ENCODE peak calls at places on chromosome 15, in four cellular contexts. L, R, W and I are unnamed samples.

GRCh38 chr15:47404877-47405276 is 312.4 kb upstream of the SEMA6D start:
- DNase-seq in L (no peak), R (no peak), W (no peak), I (no peak)

GRCh38 chr15:99059010-99059981 is 45.6 kb upstream of the SYNM start:
- DNase-seq in L (peak; percentile 67), R (peak; percentile 67), W (peak; percentile 70), I (peak; percentile 87)

GRCh38 chr15:71182522-71182921 is 67.3 kb downstream of the THSD4 start:
- DNase-seq in L (no peak), R (no peak), W (no peak), I (no peak)

GRCh38 chr15:80404719-80405553 is 754 bp downstream of the ARNT2 start:
- DNase-seq in L (peak; percentile 37), R (no peak), W (peak; percentile 9), I (peak; percentile 39)

GRCh38 chr15:29377141-29377540 is 107.5 kb upstream of the NSMCE3 start:
- DNase-seq in L (no peak), R (no peak), W (no peak), I (no peak)

GRCh38 chr15:94877833-94878232 is 646.5 kb downstream of the MCTP2 start:
- DNase-seq in L (no peak), R (no peak), W (no peak), I (no peak)

GRCh38 chr15:90598053-90598577 is 68.4 kb downstream of the CRTC3 start:
- DNase-seq in L (no peak), R (peak; percentile 79), W (peak; percentile 26), I (peak; percentile 22)

GRCh38 chr15:70632981-70633380 is 130.4 kb downstream of the UACA start:
- DNase-seq in L (no peak), R (no peak), W (no peak), I (no peak)

GRCh38 chr15:70936326-70936725 is 43.7 kb downstream of the LRRC49 start:
- DNase-seq in L (no peak), R (no peak), W (no peak), I (no peak)

GRCh38 chr15:41561777-41562145 is 2.7 kb downstream of the TYRO3 start:
- DNase-seq in L (no peak), R (no peak), W (no peak), I (no peak)

GRCh38 chr15:27121672-27122071 is 150.7 kb downstream of the GABRG3 start:
- DNase-seq in L (no peak), R (no peak), W (no peak), I (no peak)

GRCh38 chr15:62503451-62503850 is 338.4 kb upstream of the C2CD4B start:
- DNase-seq in L (no peak), R (no peak), W (no peak), I (peak; percentile 74)

GRCh38 chr15:73254598-73254997 is 114.2 kb downstream of the HCN4 start:
- DNase-seq in L (no peak), R (no peak), W (no peak), I (no peak)

GRCh38 chr15:100314809-100315400 is 26.9 kb downstream of the ADAMTS17 start:
- DNase-seq in L (no peak), R (no peak), W (no peak), I (no peak)

GRCh38 chr15:77255385-77255784 is 164.5 kb downstream of the PEAK1 start:
- DNase-seq in L (no peak), R (no peak), W (no peak), I (no peak)

GRCh38 chr15:63605816-63606215 is 8.6 kb downstream of the FBXL22 start:
- DNase-seq in L (no peak), R (no peak), W (peak; percentile 54), I (no peak)

GRCh38 chr15:66679657-66680108 is 22.4 kb upstream of the SMAD6 start:
- DNase-seq in L (no peak), R (peak; percentile 36), W (no peak), I (no peak)